ENCODE peak calls at places on chromosomes 1 and 21, in five cellular contexts. F is NCI-H2081; S is naive thymus-derived CD8-positive, alpha-beta T cell; X is amniotic stem cell; V is MM.1S. W is an unnamed sample.

GRCh38 chr1:115373305-115373704 is 35.3 kb upstream of the NGF start:
- DNase-seq in F (no peak), S (no peak), X (no peak), V (no peak), W (no peak)

GRCh38 chr1:93716974-93717373 is 35.3 kb upstream of the BCAR3 start:
- DNase-seq in F (no peak), S (no peak), X (no peak), V (no peak), W (no peak)

GRCh38 chr1:13935336-13935735 is 235.3 kb downstream of the PRDM2 start:
- DNase-seq in F (no peak), S (no peak), X (no peak), V (no peak), W (no peak)

GRCh38 chr1:227764019-227764391 is 28.8 kb downstream of the SNAP47 start:
- DNase-seq in F (no peak), S (no peak), X (peak; percentile 82), V (no peak), W (no peak)

GRCh38 chr1:62912028-62912638 is 128.2 kb downstream of the ATG4C start:
- DNase-seq in F (no peak), S (no peak), X (no peak), V (peak; percentile 12), W (no peak)

GRCh38 chr1:36217667-36218066 is 6.6 kb upstream of the THRAP3 start:
- DNase-seq in F (no peak), S (no peak), X (no peak), V (no peak), W (no peak)

GRCh38 chr1:87950369-87950768 is 621.7 kb downstream of the LMO4 start:
- DNase-seq in F (no peak), S (no peak), X (no peak), V (no peak), W (no peak)

GRCh38 chr1:226778657-226779058 is 39.6 kb upstream of the ITPKB start:
- DNase-seq in F (no peak), S (no peak), X (peak; percentile 39), V (no peak), W (no peak)

GRCh38 chr1:35269190-35269988 is 880 bp downstream of the ZMYM4 start:
- DNase-seq in F (no peak), S (peak; percentile 5), X (no peak), V (no peak), W (no peak)

GRCh38 chr1:172898866-172899265 is 151.9 kb downstream of the TNFSF18 start:
- DNase-seq in F (no peak), S (no peak), X (no peak), V (no peak), W (no peak)

GRCh38 chr1:1431845-1432565 is 3.5 kb upstream of the VWA1 start:
- DNase-seq in F (no peak), S (no peak), X (no peak), V (no peak), W (no peak)

GRCh38 chr1:1026599-1027413 is 6.9 kb downstream of the AGRN start:
- DNase-seq in F (no peak), S (no peak), X (no peak), V (no peak), W (no peak)

GRCh38 chr1:47756006-47756405 is 241.2 kb downstream of the TRABD2B start:
- DNase-seq in F (no peak), S (no peak), X (no peak), V (no peak), W (no peak)

GRCh38 chr1:16374266-16374665 is 7.2 kb downstream of the SZRD1 start:
- DNase-seq in F (no peak), S (no peak), X (no peak), V (no peak), W (no peak)

GRCh38 chr1:108877858-108878257 is 1.1 kb downstream of the GPSM2 start:
- DNase-seq in F (no peak), S (no peak), X (no peak), V (no peak), W (no peak)

GRCh38 chr1:185017338-185017737 is 28.0 kb upstream of the RNF2 start:
- DNase-seq in F (no peak), S (no peak), X (peak; percentile 43), V (no peak), W (no peak)

GRCh38 chr21:16215193-16215592 is 485.4 kb downstream of the USP25 start:
- DNase-seq in F (no peak), S (no peak), X (no peak), V (no peak), W (no peak)

GRCh38 chr1:10564063-10564462 is 89.3 kb downstream of the PEX14 start:
- DNase-seq in F (no peak), S (no peak), X (no peak), V (no peak), W (no peak)

W was measured in CD8-positive, alpha-beta memory T cell.